ENCODE peak calls at places on chromosomes 4 and X, in four cellular contexts. T is neural progenitor cell, D is right atrium auricular region, H is testis. W is an unnamed sample.

GRCh38 chr4:10891866-10892265 is 207.3 kb upstream of the CLNK start:
- DNase-seq in H (no peak), D (no peak), T (peak; percentile 16), W (no peak)

GRCh38 chr4:29002151-29002550 is 1718.0 kb upstream of the PCDH7 start:
- DNase-seq in T (peak; percentile 79), D (no peak), H (no peak), W (no peak)

GRCh38 chrX:47358387-47359065 is 11.9 kb upstream of the ZNF157 start:
- DNase-seq in H (no peak), D (no peak), T (no peak), W (no peak)

GRCh38 chr4:7087036-7087435 is 19.2 kb upstream of the GRPEL1 start:
- DNase-seq in D (no peak), T (no peak), H (no peak), W (no peak)

GRCh38 chrX:11329016-11329415 is 35.8 kb downstream of the AMELX start:
- DNase-seq in T (no peak), D (no peak), H (no peak), W (no peak)

GRCh38 chrX:96611619-96612362 is 72.9 kb upstream of the DIAPH2 start:
- DNase-seq in H (no peak), D (no peak), T (peak; percentile 18), W (no peak)

GRCh38 chrX:41561045-41561444 is 113.9 kb downstream of the NYX start:
- DNase-seq in H (no peak), T (no peak), D (no peak), W (peak; percentile 32)

GRCh38 chr4:153383131-153383530 is 38.6 kb downstream of the MND1 start:
- DNase-seq in D (no peak), H (no peak), T (no peak), W (no peak)

GRCh38 chr4:3834186-3834920 is 68.2 kb downstream of the ADRA2C start:
- DNase-seq in H (no peak), T (no peak), D (no peak), W (no peak)

GRCh38 chr4:101730291-101731117 is 60.0 kb upstream of the BANK1 start:
- DNase-seq in D (peak; percentile 71), H (peak; percentile 80), T (peak; percentile 69), W (peak; percentile 28)

GRCh38 chrX:12701625-12702024 is 89.6 kb upstream of the PRPS2 start:
- DNase-seq in T (peak; percentile 82), H (peak; percentile 80), D (no peak), W (peak; percentile 42)

GRCh38 chr4:28350485-28350884 is 1489.8 kb downstream of the STIM2 start:
- DNase-seq in H (no peak), D (no peak), T (no peak), W (no peak)

GRCh38 chr4:40811886-40812857 is 62.4 kb downstream of the NSUN7 start:
- DNase-seq in H (no peak), T (no peak), D (no peak), W (no peak)

GRCh38 chrX:121308276-121308805 is 260.9 kb downstream of the GLUD2 start:
- DNase-seq in D (no peak), H (peak; percentile 37), T (peak; percentile 56), W (peak; percentile 32)

GRCh38 chrX:81378550-81378949 is 176.6 kb downstream of the SH3BGRL start:
- DNase-seq in D (no peak), T (no peak), H (no peak), W (no peak)

GRCh38 chrX:30904632-30905031 is 15.6 kb upstream of the TAB3 start:
- DNase-seq in D (no peak), T (no peak), H (no peak), W (no peak)

GRCh38 chrX:12411831-12412230 is 273.6 kb downstream of the FRMPD4 start:
- DNase-seq in T (no peak), D (no peak), H (no peak), W (no peak)

GRCh38 chrX:73683236-73683859 is 120.4 kb downstream of the CHIC1 start:
- DNase-seq in T (no peak), D (no peak), H (no peak), W (no peak)

GRCh38 chrX:138775501-138775900 is 64.0 kb upstream of the FGF13 start:
- DNase-seq in T (peak; percentile 46), H (no peak), D (no peak), W (peak; percentile 18)

GRCh38 chrX:6005856-6006255 is 222.8 kb downstream of the NLGN4X start:
- DNase-seq in T (no peak), D (no peak), H (no peak), W (no peak)

GRCh38 chrX:3501833-3502535 is 155.5 kb upstream of the MXRA5 start:
- DNase-seq in T (no peak), H (no peak), D (no peak), W (no peak)

GRCh38 chrX:127037179-127037578 is 217.7 kb downstream of the PRR32 start:
- DNase-seq in D (no peak), T (no peak), H (no peak), W (no peak)

GRCh38 chr4:163166041-163166579 is 580 bp downstream of the NAF1 start:
- DNase-seq in T (peak; percentile 83), D (peak; percentile 63), H (peak; percentile 77), W (peak; percentile 69)

GRCh38 chr4:77994194-77994721 is 62.9 kb upstream of the FRAS1 start:
- DNase-seq in D (no peak), H (peak; percentile 23), T (peak; percentile 85), W (peak; percentile 15)

GRCh38 chr4:172851534-172851933 is 317.1 kb upstream of the GALNT7 start:
- DNase-seq in H (no peak), T (no peak), D (no peak), W (no peak)

GRCh38 chr4:172270421-172270820 is 457.2 kb downstream of the GALNTL6 start:
- DNase-seq in D (no peak), H (no peak), T (no peak), W (no peak)

GRCh38 chr4:26884486-26884988 is 23.9 kb downstream of the STIM2 start:
- DNase-seq in T (no peak), D (no peak), H (no peak), W (peak; percentile 18)

GRCh38 chrX:136041254-136041812 is 56.1 kb downstream of the SLC9A6 start:
- DNase-seq in D (no peak), T (no peak), H (peak; percentile 14), W (no peak)

GRCh38 chrX:94454606-94455005 is 780.6 kb downstream of the FAM133A start:
- DNase-seq in H (no peak), T (peak; percentile 63), D (no peak), W (no peak)

GRCh38 chrX:64842492-64842891 is 133.8 kb downstream of the ZC4H2 start:
- DNase-seq in H (no peak), D (no peak), T (no peak), W (no peak)

GRCh38 chrX:106397788-106398538 is 213.8 kb upstream of the RADX start:
- DNase-seq in T (no peak), D (no peak), H (no peak), W (no peak)

GRCh38 chrX:115289465-115289864 is at the start of gene LUZP4:
- DNase-seq in D (no peak), H (peak; percentile 58), T (no peak), W (no peak)

DNA sequence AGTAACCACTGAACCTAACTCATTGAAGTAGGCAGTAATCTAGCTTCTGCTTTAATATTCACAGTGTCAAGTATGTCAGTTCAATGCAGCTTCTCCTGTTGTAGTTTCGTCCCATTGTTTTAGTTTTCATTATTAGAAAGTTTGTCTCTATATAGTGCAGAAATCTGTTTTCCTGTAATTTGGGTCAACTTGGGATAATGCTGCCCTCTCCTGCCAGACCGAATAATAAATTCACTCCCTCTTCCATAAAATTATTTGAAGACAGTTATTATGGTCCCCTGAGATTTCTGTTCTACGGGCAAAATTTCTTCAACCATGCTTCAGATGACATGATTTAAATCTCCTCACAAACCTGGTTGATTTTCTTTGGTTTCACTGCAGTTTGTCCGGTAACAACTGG is 4.6 kb upstream of the LUZP4 start:
- DNase-seq in T (no peak), H (no peak), D (no peak), W (no peak)
- TF ChIP-seq CTCF in T (no peak), H (no peak), D (no peak), W (no peak)

DNA sequence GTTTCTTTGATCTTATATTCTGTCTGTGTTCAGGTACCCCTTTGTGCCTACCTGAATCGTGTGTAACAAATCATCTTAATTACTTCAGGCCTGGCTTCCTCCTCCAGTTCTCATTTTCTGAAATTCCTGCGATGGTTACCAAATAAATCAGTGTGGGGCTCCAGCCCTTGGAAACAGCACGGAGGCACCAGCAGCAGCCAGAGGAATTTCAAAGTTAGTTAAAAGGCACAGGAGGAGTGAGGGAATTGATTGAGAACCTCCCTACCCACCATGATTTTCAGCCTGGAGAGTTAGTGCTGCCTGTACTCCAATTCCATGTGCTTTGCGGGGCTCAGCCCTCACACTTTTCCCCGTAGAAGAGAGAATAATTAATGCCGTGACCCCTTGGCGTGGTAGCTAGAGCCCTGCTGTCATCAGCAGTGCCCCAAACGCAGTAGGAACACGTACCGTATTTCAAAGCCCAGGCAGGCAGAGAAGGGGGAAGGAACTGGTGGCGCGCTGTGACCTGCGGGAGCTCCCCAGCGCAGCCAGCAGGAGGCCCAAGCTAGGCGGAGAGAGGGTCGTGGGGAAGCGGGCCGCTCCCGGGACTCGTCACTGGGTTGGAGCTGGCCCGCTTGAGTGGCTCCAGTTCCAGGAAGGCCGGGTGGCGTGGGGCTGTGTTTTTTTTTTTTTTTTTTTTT is 84.0 kb upstream of the IGFBP7 start:
- DNase-seq in H (no peak), T (peak; percentile 49), D (no peak), W (no peak)
- TF ChIP-seq CTCF in H (no peak), T (peak; percentile 22), D (no peak), W (no peak)

DNA sequence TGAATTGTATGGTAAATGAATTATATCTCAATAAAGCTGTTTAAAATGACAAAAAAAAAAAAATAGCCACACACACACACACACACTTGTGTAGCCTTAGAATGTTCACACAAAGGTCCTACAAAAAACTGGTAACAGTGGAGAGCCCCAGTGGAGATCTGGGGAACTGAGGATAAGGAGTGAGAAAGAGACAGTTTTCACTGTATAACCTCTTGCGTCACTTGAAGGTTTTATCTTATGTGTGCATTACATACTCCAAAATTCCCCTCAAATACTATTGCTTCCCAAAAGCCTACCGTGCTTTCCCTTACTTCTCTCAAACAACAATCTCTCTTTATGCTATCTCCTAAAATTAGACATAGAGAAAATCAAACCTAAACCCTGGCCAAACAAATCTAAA is 67.8 kb downstream of the SMC1A start:
- DNase-seq in H (no peak), T (no peak), D (no peak), W (no peak)
- TF ChIP-seq CTCF in H (no peak), T (no peak), D (no peak), W (no peak)

GRCh38 chrX:154368630-154369452 is 5.6 kb downstream of the FLNA start:
- DNase-seq in T (peak; percentile 27), D (peak; percentile 93), H (peak; percentile 70), W (peak; percentile 63)
- TF ChIP-seq CTCF in T (no peak), D (no peak), H (no peak), W (no peak)

GRCh38 chr4:54384563-54384962 is 155.5 kb downstream of the PDGFRA start:
- DNase-seq in H (peak; percentile 47), T (peak; percentile 38), D (no peak), W (no peak)
- TF ChIP-seq CTCF in H (peak; percentile 18), T (peak; percentile 41), D (peak; percentile 53), W (peak; percentile 20)

GRCh38 chrX:72305286-72306084 is at the start of gene CITED1:
- DNase-seq in T (peak; percentile 54), H (peak; percentile 76), D (no peak), W (no peak)
- TF ChIP-seq CTCF in T (no peak), H (no peak), D (no peak), W (no peak)

W was measured in GM10248.